ENCODE peak calls at places on chromosome 15, in nine cellular contexts. One of them, this sample, is unnamed.
A peak's percentile ranks its signal among the peaks of the same experiment; 100 is the strongest.

GRCh38 chr15:75646944-75647364 is 758 bp upstream of the SNX33 start:
- DNase-seq in T-cell: no peak
- DNase-seq in NCI-H524: peak; percentile 24
- DNase-seq in ureter: no peak
- DNase-seq in fibroblast of the aortic adventitia: no peak
- DNase-seq in suprapubic skin: no peak
- DNase-seq in retina: peak; percentile 64
- DNase-seq in activated naive CD8-positive, alpha-beta T cell treated with anti-CD3 and anti-CD28 coated beads for 36 hours: no peak
- DNase-seq in activated naive CD4-positive, alpha-beta T cell treated with anti-CD3 and anti-CD28 coated beads, Interleukin-2, amount 10 ng/mL, durations not matched to agents 7 days and 5 days: no peak
- DNase-seq in this sample: peak; percentile 56

GRCh38 chr15:62307551-62307950 is 142.5 kb upstream of the C2CD4B start:
- DNase-seq in suprapubic skin: no peak
- DNase-seq in NCI-H524: no peak
- DNase-seq in retina: no peak
- DNase-seq in activated naive CD4-positive, alpha-beta T cell treated with anti-CD3 and anti-CD28 coated beads, Interleukin-2, amount 10 ng/mL, durations not matched to agents 7 days and 5 days: no peak
- DNase-seq in ureter: no peak
- DNase-seq in activated naive CD8-positive, alpha-beta T cell treated with anti-CD3 and anti-CD28 coated beads for 36 hours: no peak
- DNase-seq in T-cell: no peak
- DNase-seq in fibroblast of the aortic adventitia: peak; percentile 18
- DNase-seq in this sample: no peak

GRCh38 chr15:87827126-87827525 is 429.4 kb downstream of the NTRK3 start:
- DNase-seq in suprapubic skin: no peak
- DNase-seq in activated naive CD4-positive, alpha-beta T cell treated with anti-CD3 and anti-CD28 coated beads, Interleukin-2, amount 10 ng/mL, durations not matched to agents 7 days and 5 days: no peak
- DNase-seq in fibroblast of the aortic adventitia: peak; percentile 45
- DNase-seq in retina: no peak
- DNase-seq in activated naive CD8-positive, alpha-beta T cell treated with anti-CD3 and anti-CD28 coated beads for 36 hours: no peak
- DNase-seq in NCI-H524: no peak
- DNase-seq in ureter: no peak
- DNase-seq in T-cell: no peak
- DNase-seq in this sample: no peak

GRCh38 chr15:90221251-90221900 is 12.4 kb downstream of the CIB1 start:
- DNase-seq in activated naive CD4-positive, alpha-beta T cell treated with anti-CD3 and anti-CD28 coated beads, Interleukin-2, amount 10 ng/mL, durations not matched to agents 7 days and 5 days: peak; percentile 51
- DNase-seq in ureter: peak; percentile 80
- DNase-seq in activated naive CD8-positive, alpha-beta T cell treated with anti-CD3 and anti-CD28 coated beads for 36 hours: peak; percentile 34
- DNase-seq in retina: peak; percentile 61
- DNase-seq in fibroblast of the aortic adventitia: peak; percentile 95
- DNase-seq in NCI-H524: peak; percentile 93
- DNase-seq in suprapubic skin: no peak
- DNase-seq in T-cell: no peak
- DNase-seq in this sample: peak; percentile 78

GRCh38 chr15:79978260-79978659 is 7.3 kb upstream of the BCL2A1 start:
- DNase-seq in ureter: no peak
- DNase-seq in T-cell: no peak
- DNase-seq in suprapubic skin: no peak
- DNase-seq in NCI-H524: no peak
- DNase-seq in activated naive CD4-positive, alpha-beta T cell treated with anti-CD3 and anti-CD28 coated beads, Interleukin-2, amount 10 ng/mL, durations not matched to agents 7 days and 5 days: no peak
- DNase-seq in fibroblast of the aortic adventitia: no peak
- DNase-seq in activated naive CD8-positive, alpha-beta T cell treated with anti-CD3 and anti-CD28 coated beads for 36 hours: no peak
- DNase-seq in retina: peak; percentile 9
- DNase-seq in this sample: no peak

GRCh38 chr15:85592148-85592547 is 202.6 kb downstream of the KLHL25 start:
- DNase-seq in ureter: no peak
- DNase-seq in NCI-H524: peak; percentile 58
- DNase-seq in retina: no peak
- DNase-seq in T-cell: no peak
- DNase-seq in fibroblast of the aortic adventitia: peak; percentile 90
- DNase-seq in activated naive CD4-positive, alpha-beta T cell treated with anti-CD3 and anti-CD28 coated beads, Interleukin-2, amount 10 ng/mL, durations not matched to agents 7 days and 5 days: no peak
- DNase-seq in activated naive CD8-positive, alpha-beta T cell treated with anti-CD3 and anti-CD28 coated beads for 36 hours: no peak
- DNase-seq in suprapubic skin: no peak
- DNase-seq in this sample: no peak

GRCh38 chr15:89813381-89814111 is 1.1 kb downstream of the ANPEP start:
- DNase-seq in T-cell: no peak
- DNase-seq in activated naive CD8-positive, alpha-beta T cell treated with anti-CD3 and anti-CD28 coated beads for 36 hours: no peak
- DNase-seq in activated naive CD4-positive, alpha-beta T cell treated with anti-CD3 and anti-CD28 coated beads, Interleukin-2, amount 10 ng/mL, durations not matched to agents 7 days and 5 days: no peak
- DNase-seq in ureter: no peak
- DNase-seq in fibroblast of the aortic adventitia: no peak
- DNase-seq in suprapubic skin: no peak
- DNase-seq in NCI-H524: no peak
- DNase-seq in retina: no peak
- DNase-seq in this sample: no peak

GRCh38 chr15:25860885-25861866 is 2.0 kb downstream of the ATP10A start:
- DNase-seq in retina: no peak
- DNase-seq in T-cell: peak; percentile 34
- DNase-seq in activated naive CD4-positive, alpha-beta T cell treated with anti-CD3 and anti-CD28 coated beads, Interleukin-2, amount 10 ng/mL, durations not matched to agents 7 days and 5 days: peak; percentile 64
- DNase-seq in activated naive CD8-positive, alpha-beta T cell treated with anti-CD3 and anti-CD28 coated beads for 36 hours: peak; percentile 32
- DNase-seq in NCI-H524: no peak
- DNase-seq in fibroblast of the aortic adventitia: peak; percentile 58
- DNase-seq in ureter: no peak
- DNase-seq in suprapubic skin: no peak
- DNase-seq in this sample: no peak

GRCh38 chr15:88450125-88450798 is 16.9 kb downstream of the MRPL46 start:
- DNase-seq in activated naive CD8-positive, alpha-beta T cell treated with anti-CD3 and anti-CD28 coated beads for 36 hours: peak; percentile 68
- DNase-seq in T-cell: peak; percentile 35
- DNase-seq in NCI-H524: peak; percentile 89
- DNase-seq in retina: peak; percentile 84
- DNase-seq in activated naive CD4-positive, alpha-beta T cell treated with anti-CD3 and anti-CD28 coated beads, Interleukin-2, amount 10 ng/mL, durations not matched to agents 7 days and 5 days: peak; percentile 82
- DNase-seq in ureter: peak; percentile 52
- DNase-seq in fibroblast of the aortic adventitia: peak; percentile 82
- DNase-seq in suprapubic skin: no peak
- DNase-seq in this sample: peak; percentile 65

GRCh38 chr15:99450896-99451358 is 114.9 kb upstream of the MEF2A start:
- DNase-seq in activated naive CD8-positive, alpha-beta T cell treated with anti-CD3 and anti-CD28 coated beads for 36 hours: peak; percentile 77
- DNase-seq in retina: no peak
- DNase-seq in activated naive CD4-positive, alpha-beta T cell treated with anti-CD3 and anti-CD28 coated beads, Interleukin-2, amount 10 ng/mL, durations not matched to agents 7 days and 5 days: peak; percentile 68
- DNase-seq in ureter: peak; percentile 82
- DNase-seq in NCI-H524: no peak
- DNase-seq in suprapubic skin: peak; percentile 85
- DNase-seq in fibroblast of the aortic adventitia: peak; percentile 27
- DNase-seq in T-cell: peak; percentile 24
- DNase-seq in this sample: no peak

GRCh38 chr15:85282504-85283115 is 97.8 kb upstream of the AKAP13 start:
- DNase-seq in retina: no peak
- DNase-seq in suprapubic skin: no peak
- DNase-seq in activated naive CD8-positive, alpha-beta T cell treated with anti-CD3 and anti-CD28 coated beads for 36 hours: no peak
- DNase-seq in T-cell: no peak
- DNase-seq in activated naive CD4-positive, alpha-beta T cell treated with anti-CD3 and anti-CD28 coated beads, Interleukin-2, amount 10 ng/mL, durations not matched to agents 7 days and 5 days: no peak
- DNase-seq in ureter: no peak
- DNase-seq in fibroblast of the aortic adventitia: peak; percentile 10
- DNase-seq in NCI-H524: no peak
- DNase-seq in this sample: no peak